ENCODE peak calls at places on chromosomes 12 and 14, in six cellular contexts. C is hepatic stellate cell, A is A549, Y is left colon, D is mammary epithelial cell, P is DMS 273 treated with DMSO at 0.1 percent for 48 hours. G is an unnamed sample.
A peak's percentile ranks its signal among the peaks of the same experiment; 100 is the strongest.

GRCh38 chr14:63174760-63175191 is 29.5 kb upstream of the RHOJ start:
- DNase-seq in A (peak; percentile 34), D (peak; percentile 91), P (peak; percentile 3), C (peak; percentile 67), Y (no peak), G (peak; percentile 59)

GRCh38 chr14:79564371-79564770 is 646.9 kb downstream of the DIO2 start:
- DNase-seq in C (no peak), Y (no peak), A (no peak), D (no peak), P (no peak), G (no peak)

GRCh38 chr14:61326847-61327246 is 5.5 kb downstream of the PRKCH start:
- DNase-seq in P (no peak), Y (no peak), A (no peak), C (no peak), D (no peak), G (no peak)

GRCh38 chr14:51369814-51370213 is 129.8 kb downstream of the TMX1 start:
- DNase-seq in D (no peak), Y (peak; percentile 7), C (no peak), P (no peak), A (peak; percentile 5), G (no peak)

GRCh38 chr14:96345669-96346068 is 17.5 kb downstream of the ATG2B start:
- DNase-seq in A (no peak), C (no peak), P (no peak), D (no peak), Y (no peak), G (no peak)

GRCh38 chr12:80777587-80777986 is 60.9 kb downstream of the MYF5 start:
- DNase-seq in D (no peak), C (no peak), Y (no peak), A (no peak), P (no peak), G (no peak)

GRCh38 chr12:24045816-24046257 is 96.4 kb upstream of the SOX5 start:
- DNase-seq in P (no peak), Y (no peak), A (no peak), C (peak; percentile 38), D (no peak), G (no peak)

GRCh38 chr14:89093083-89093482 is 268.6 kb downstream of the TTC8 start:
- DNase-seq in C (no peak), P (no peak), A (no peak), Y (no peak), D (no peak), G (no peak)

GRCh38 chr14:68552597-68552996 is 240.3 kb downstream of the ZFP36L1 start:
- DNase-seq in Y (no peak), D (peak; percentile 57), A (no peak), C (no peak), P (no peak), G (no peak)

GRCh38 chr12:34288963-34289345 is 266.7 kb downstream of the ALG10 start:
- DNase-seq in A (no peak), D (no peak), C (no peak), Y (no peak), P (no peak), G (no peak)

GRCh38 chr14:104968153-104968527 is 10.0 kb downstream of the AHNAK2 start:
- DNase-seq in P (no peak), Y (peak; percentile 68), D (peak; percentile 79), C (peak; percentile 64), A (peak; percentile 64), G (no peak)

GRCh38 chr14:105041841-105042765 is 21.2 kb upstream of the CDCA4 start:
- DNase-seq in Y (no peak), D (no peak), C (no peak), P (no peak), A (peak; percentile 36), G (no peak)

GRCh38 chr14:91911474-91912032 is 35.9 kb downstream of the FBLN5 start:
- DNase-seq in A (peak; percentile 68), C (peak; percentile 50), P (no peak), Y (no peak), D (peak; percentile 35), G (peak; percentile 6)

GRCh38 chr12:80967565-80967964 is 29.8 kb upstream of the LIN7A start:
- DNase-seq in Y (no peak), C (no peak), D (no peak), A (no peak), P (no peak), G (no peak)

GRCh38 chr12:4771960-4772566 is 51.9 kb downstream of the GALNT8 start:
- DNase-seq in C (no peak), D (no peak), P (no peak), A (no peak), Y (no peak), G (no peak)

GRCh38 chr12:41362511-41362910 is 174.4 kb downstream of the PDZRN4 start:
- DNase-seq in Y (no peak), A (no peak), P (no peak), D (no peak), C (no peak), G (no peak)

GRCh38 chr14:78029471-78030372 is 140.5 kb upstream of the NRXN3 start:
- DNase-seq in C (no peak), A (no peak), D (no peak), P (no peak), Y (no peak), G (no peak)

GRCh38 chr14:94054401-94054800 is 26.6 kb downstream of the DDX24 start:
- DNase-seq in P (no peak), A (no peak), Y (no peak), C (no peak), D (no peak), G (no peak)